ENCODE peak calls at places on chromosomes 7 and 10, in six cellular contexts. U is esophagus squamous epithelium; S is neural progenitor cell; N is cardiac muscle cell; L is naive thymus-derived CD4-positive, alpha-beta T cell; Y is sigmoid colon. P is an unnamed sample.

GRCh38 chr7:151671514-151671913 is 151.8 kb upstream of the RHEB start:
- DNase-seq in U (no peak), S (no peak), N (no peak), L (no peak), Y (no peak), P (no peak)

GRCh38 chr7:127835679-127836078 is 183.7 kb downstream of the SND1 start:
- DNase-seq in U (no peak), S (no peak), N (no peak), L (no peak), Y (no peak), P (no peak)

GRCh38 chr7:39613577-39613976 is 9.8 kb upstream of the RALA start:
- DNase-seq in U (no peak), S (no peak), N (no peak), L (no peak), Y (no peak), P (no peak)

GRCh38 chr7:140260338-140260737 is 83.6 kb upstream of the KDM7A start:
- DNase-seq in U (no peak), S (no peak), N (no peak), L (no peak), Y (no peak), P (no peak)

GRCh38 chr7:143373255-143373794 is 7.8 kb upstream of the ZYX start:
- DNase-seq in U (no peak), S (no peak), N (no peak), L (no peak), Y (no peak), P (no peak)

GRCh38 chr7:111677848-111678247 is 115.6 kb upstream of the IMMP2L start:
- DNase-seq in U (no peak), S (no peak), N (peak; percentile 8), L (no peak), Y (no peak), P (no peak)

GRCh38 chr10:88064608-88065383 is 201.4 kb downstream of the PTEN start:
- DNase-seq in U (no peak), S (no peak), N (peak; percentile 67), L (peak; percentile 75), Y (peak; percentile 89), P (peak; percentile 70)

GRCh38 chr10:11397566-11397965 is 213.9 kb downstream of the USP6NL start:
- DNase-seq in U (no peak), S (no peak), N (no peak), L (no peak), Y (no peak), P (no peak)

GRCh38 chr7:40749877-40750276 is 615.1 kb downstream of the SUGCT start:
- DNase-seq in U (no peak), S (no peak), N (no peak), L (no peak), Y (no peak), P (no peak)

GRCh38 chr10:73920084-73920483 is 9.2 kb downstream of the PLAU start:
- DNase-seq in U (no peak), S (no peak), N (peak; percentile 31), L (no peak), Y (peak; percentile 83), P (peak; percentile 64)

GRCh38 chr10:22479419-22479818 is 134.1 kb downstream of the SPAG6 start:
- DNase-seq in U (no peak), S (no peak), N (peak; percentile 20), L (no peak), Y (no peak), P (no peak)

GRCh38 chr7:156475179-156475578 is 165.4 kb upstream of the RNF32 start:
- DNase-seq in U (no peak), S (no peak), N (no peak), L (no peak), Y (no peak), P (no peak)

GRCh38 chr7:139767561-139767982 is 10.2 kb downstream of the HIPK2 start:
- DNase-seq in U (no peak), S (no peak), N (peak; percentile 46), L (peak; percentile 30), Y (no peak), P (no peak)

GRCh38 chr7:88758355-88759215 is 915 bp upstream of the ZNF804B start:
- DNase-seq in U (no peak), S (peak; percentile 71), N (peak; percentile 22), L (no peak), Y (no peak), P (peak; percentile 30)

GRCh38 chr10:5988336-5988920 is 11.1 kb upstream of the IL15RA start:
- DNase-seq in U (no peak), S (no peak), N (no peak), L (no peak), Y (no peak), P (no peak)

GRCh38 chr10:124665558-124665957 is 78.6 kb downstream of the FAM53B start:
- DNase-seq in U (no peak), S (no peak), N (no peak), L (no peak), Y (no peak), P (no peak)

GRCh38 chr10:62554632-62555199 is 180.5 kb downstream of the ZNF365 start:
- DNase-seq in U (no peak), S (peak; percentile 63), N (peak; percentile 71), L (peak; percentile 13), Y (no peak), P (no peak)

GRCh38 chr10:119197921-119198320 is 9.4 kb upstream of the GRK5 start:
- DNase-seq in U (no peak), S (no peak), N (peak; percentile 40), L (no peak), Y (no peak), P (no peak)

GRCh38 chr7:8035647-8036518 is 67.3 kb downstream of the GLCCI1 start:
- DNase-seq in U (no peak), S (peak; percentile 29), N (peak; percentile 50), L (peak; percentile 13), Y (no peak), P (no peak)

GRCh38 chr10:91043173-91043910 is 122.5 kb upstream of the ANKRD1 start:
- DNase-seq in U (no peak), S (peak; percentile 53), N (peak; percentile 54), L (no peak), Y (no peak), P (no peak)

GRCh38 chr7:102843850-102844249 is 69.0 kb upstream of the LRRC17 start:
- DNase-seq in U (no peak), S (no peak), N (no peak), L (no peak), Y (no peak), P (no peak)

GRCh38 chr10:125060851-125061556 is 99.4 kb downstream of the CTBP2 start:
- DNase-seq in U (no peak), S (peak; percentile 84), N (peak; percentile 81), L (no peak), Y (peak; percentile 93), P (peak; percentile 94)

GRCh38 chr7:48173983-48174382 is 2.7 kb downstream of the ABCA13 start:
- DNase-seq in U (no peak), S (no peak), N (no peak), L (no peak), Y (no peak), P (no peak)

GRCh38 chr7:93148135-93148534 is at the start of gene SAMD9L:
- DNase-seq in U (no peak), S (no peak), N (peak; percentile 40), L (peak; percentile 18), Y (no peak), P (no peak)

GRCh38 chr7:80918406-80918805 is 445 bp downstream of the SEMA3C start:
- DNase-seq in U (no peak), S (peak; percentile 27), N (peak; percentile 41), L (no peak), Y (no peak), P (no peak)

GRCh38 chr7:120171406-120171805 is 101.6 kb upstream of the KCND2 start:
- DNase-seq in U (no peak), S (no peak), N (no peak), L (no peak), Y (no peak), P (no peak)

DNA sequence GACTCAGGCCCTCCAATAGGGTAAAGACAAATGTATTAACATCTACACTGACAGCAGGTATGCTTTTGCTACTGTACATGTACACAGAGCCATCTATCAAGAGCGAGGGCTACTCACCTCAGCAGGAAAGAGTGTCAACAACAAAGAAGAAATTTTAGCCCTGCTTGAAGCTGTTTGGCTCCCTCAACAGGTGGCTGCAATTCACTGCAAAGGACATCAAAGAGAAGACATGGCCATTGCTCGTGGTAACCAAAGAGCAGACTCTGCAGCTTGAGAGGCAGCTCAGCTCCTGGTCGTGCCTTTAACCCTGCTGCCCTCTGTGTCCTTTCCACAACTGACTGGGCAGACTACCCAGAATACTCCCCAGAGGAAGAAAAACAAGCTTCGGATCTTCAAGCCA is 5.1 kb downstream of the AKR1B15 start:
- DNase-seq in U (no peak), S (peak; percentile 44), N (no peak), L (no peak), Y (no peak), P (no peak)
- H3K27ac ChIP-seq in U (no peak overlapping the region), S (no peak overlapping the region), N (no peak overlapping the region), L (no peak overlapping the region), Y (no peak overlapping the region), P (no peak overlapping the region)

GRCh38 chr7:22549667-22550513 is 49.9 kb upstream of the STEAP1B start:
- DNase-seq in U (no peak), S (peak; percentile 83), N (peak; percentile 25), L (no peak), Y (peak; percentile 61), P (no peak)
- H3K4me3 ChIP-seq in U (no peak overlapping the region), S (peak overlapping the region; percentile 61), N (peak overlapping the region; percentile 37), L (peak overlapping the region; percentile 28), Y (peak overlapping the region; percentile 28), P (no peak overlapping the region)

DNA sequence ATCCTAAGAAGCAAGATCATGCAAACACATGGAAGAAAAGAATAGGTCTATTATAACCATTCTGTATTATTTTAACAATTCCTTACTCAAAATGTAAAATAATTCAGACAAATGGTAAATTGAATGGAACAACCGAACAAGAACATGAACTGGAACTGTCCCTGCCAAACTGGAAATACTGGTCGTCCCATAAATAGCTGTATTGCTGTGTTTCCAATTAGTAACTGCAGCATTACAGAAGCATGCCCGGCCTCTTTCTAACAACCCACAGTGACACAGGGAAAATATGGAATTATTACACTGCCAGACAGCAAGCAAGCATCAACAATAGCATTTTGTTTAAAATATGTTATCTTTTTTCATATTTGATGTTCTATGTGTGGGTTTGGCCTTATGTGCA is 1138.5 kb upstream of the PHF14 start:
- DNase-seq in U (no peak), S (no peak), N (no peak), L (no peak), Y (no peak), P (no peak)
- H3K4me1 ChIP-seq in U (peaks cover 12% of the 10 kb centered on the region), S (no peaks in the 10 kb centered on the region), N (no peaks in the 10 kb centered on the region), L (no peaks in the 10 kb centered on the region), Y (no peaks in the 10 kb centered on the region), P (no peaks in the 10 kb centered on the region)

GRCh38 chr10:61110188-61110844 is 166.3 kb upstream of the RHOBTB1 start:
- DNase-seq in U (no peak), S (no peak), N (peak; percentile 11), L (no peak), Y (no peak), P (no peak)

GRCh38 chr10:61115874-61116273 is 171.9 kb upstream of the RHOBTB1 start:
- DNase-seq in U (no peak), S (no peak), N (no peak), L (no peak), Y (no peak), P (no peak)

GRCh38 chr10:61108880-61109279 is 164.9 kb upstream of the RHOBTB1 start:
- DNase-seq in U (no peak), S (no peak), N (no peak), L (no peak), Y (no peak), P (no peak)

DNA sequence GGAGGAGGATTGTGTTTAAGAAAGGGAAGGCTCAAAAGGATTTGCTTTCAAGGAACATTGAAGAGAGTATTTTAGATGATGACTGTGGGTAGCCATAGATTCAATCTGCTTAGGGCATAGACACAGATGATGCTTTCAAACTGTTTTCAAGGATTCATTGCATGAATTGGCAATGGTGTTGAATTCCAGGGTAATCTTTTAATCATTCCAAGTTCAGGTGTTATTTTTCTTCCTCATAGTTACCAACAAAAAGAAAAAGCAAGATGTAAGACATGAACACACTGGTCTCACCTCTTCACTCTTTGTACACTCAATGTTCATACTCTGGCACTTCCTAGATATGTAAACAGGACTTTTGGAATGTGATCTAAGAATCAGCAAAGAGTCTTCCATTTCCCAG is 167.0 kb upstream of the RHOBTB1 start:
- DNase-seq in U (no peak), S (no peak), N (no peak), L (no peak), Y (no peak), P (no peak)
- H3K27ac ChIP-seq in U (no peak overlapping the region), S (no peak overlapping the region), N (no peak overlapping the region), L (no peak overlapping the region), Y (no peak overlapping the region), P (no peak overlapping the region)

P was measured in aorta.